ENCODE peak calls at places on chromosomes 1 and 21, in ten cellular contexts. One of them, this sample, is unnamed.
A peak's percentile ranks its signal among the peaks of the same experiment; 100 is the strongest.

GRCh38 chr1:102098536-102098935 is 101.8 kb upstream of the OLFM3 start:
- DNase-seq in GM23248: no peak
- DNase-seq in CD4-positive, CD25-positive, alpha-beta regulatory T cell: no peak
- DNase-seq in thoracic aorta: no peak
- DNase-seq in fibroblast of lung: no peak
- DNase-seq in left ventricle myocardium inferior: no peak
- DNase-seq in MM.1S: no peak
- DNase-seq in SK-N-SH: no peak
- DNase-seq in tibial artery: no peak
- DNase-seq in mammary epithelial cell: peak; percentile 82
- DNase-seq in this sample: no peak

GRCh38 chr1:108704501-108704900 is 8.2 kb upstream of the FNDC7 start:
- DNase-seq in SK-N-SH: no peak
- DNase-seq in fibroblast of lung: peak; percentile 81
- DNase-seq in CD4-positive, CD25-positive, alpha-beta regulatory T cell: no peak
- DNase-seq in mammary epithelial cell: peak; percentile 76
- DNase-seq in left ventricle myocardium inferior: no peak
- DNase-seq in MM.1S: no peak
- DNase-seq in tibial artery: peak; percentile 32
- DNase-seq in thoracic aorta: no peak
- DNase-seq in GM23248: peak; percentile 87
- DNase-seq in this sample: peak; percentile 7

GRCh38 chr1:9605946-9606455 is 17.3 kb downstream of the TMEM201 start:
- DNase-seq in MM.1S: no peak
- DNase-seq in left ventricle myocardium inferior: no peak
- DNase-seq in tibial artery: no peak
- DNase-seq in thoracic aorta: no peak
- DNase-seq in mammary epithelial cell: no peak
- DNase-seq in fibroblast of lung: no peak
- DNase-seq in SK-N-SH: no peak
- DNase-seq in CD4-positive, CD25-positive, alpha-beta regulatory T cell: no peak
- DNase-seq in GM23248: no peak
- DNase-seq in this sample: no peak

GRCh38 chr1:154221815-154222081 is 993 bp downstream of the UBAP2L start:
- DNase-seq in fibroblast of lung: peak; percentile 79
- DNase-seq in left ventricle myocardium inferior: no peak
- DNase-seq in GM23248: peak; percentile 86
- DNase-seq in tibial artery: no peak
- DNase-seq in MM.1S: peak; percentile 50
- DNase-seq in CD4-positive, CD25-positive, alpha-beta regulatory T cell: no peak
- DNase-seq in SK-N-SH: no peak
- DNase-seq in mammary epithelial cell: peak; percentile 39
- DNase-seq in thoracic aorta: no peak
- DNase-seq in this sample: no peak

GRCh38 chr1:168653567-168653966 is 75.4 kb downstream of the DPT start:
- DNase-seq in left ventricle myocardium inferior: no peak
- DNase-seq in MM.1S: no peak
- DNase-seq in CD4-positive, CD25-positive, alpha-beta regulatory T cell: no peak
- DNase-seq in GM23248: peak; percentile 92
- DNase-seq in thoracic aorta: no peak
- DNase-seq in fibroblast of lung: peak; percentile 89
- DNase-seq in tibial artery: no peak
- DNase-seq in SK-N-SH: no peak
- DNase-seq in mammary epithelial cell: peak; percentile 46
- DNase-seq in this sample: no peak

GRCh38 chr1:220487297-220487820 is 40.6 kb upstream of the MARK1 start:
- DNase-seq in SK-N-SH: no peak
- DNase-seq in MM.1S: no peak
- DNase-seq in thoracic aorta: no peak
- DNase-seq in CD4-positive, CD25-positive, alpha-beta regulatory T cell: no peak
- DNase-seq in tibial artery: no peak
- DNase-seq in mammary epithelial cell: peak; percentile 90
- DNase-seq in fibroblast of lung: peak; percentile 62
- DNase-seq in left ventricle myocardium inferior: no peak
- DNase-seq in GM23248: peak; percentile 67
- DNase-seq in this sample: no peak

GRCh38 chr1:21834094-21834493 is 22.0 kb downstream of the LDLRAD2 start:
- DNase-seq in fibroblast of lung: no peak
- DNase-seq in SK-N-SH: no peak
- DNase-seq in CD4-positive, CD25-positive, alpha-beta regulatory T cell: no peak
- DNase-seq in MM.1S: no peak
- DNase-seq in tibial artery: no peak
- DNase-seq in thoracic aorta: no peak
- DNase-seq in GM23248: no peak
- DNase-seq in mammary epithelial cell: no peak
- DNase-seq in left ventricle myocardium inferior: no peak
- DNase-seq in this sample: no peak

GRCh38 chr1:190129367-190129766 is 348.3 kb downstream of the BRINP3 start:
- DNase-seq in SK-N-SH: no peak
- DNase-seq in GM23248: no peak
- DNase-seq in left ventricle myocardium inferior: no peak
- DNase-seq in CD4-positive, CD25-positive, alpha-beta regulatory T cell: no peak
- DNase-seq in tibial artery: no peak
- DNase-seq in MM.1S: no peak
- DNase-seq in thoracic aorta: no peak
- DNase-seq in fibroblast of lung: no peak
- DNase-seq in mammary epithelial cell: no peak
- DNase-seq in this sample: no peak

GRCh38 chr1:7261490-7261889 is 476.2 kb downstream of the CAMTA1 start:
- DNase-seq in thoracic aorta: no peak
- DNase-seq in mammary epithelial cell: no peak
- DNase-seq in tibial artery: no peak
- DNase-seq in SK-N-SH: no peak
- DNase-seq in CD4-positive, CD25-positive, alpha-beta regulatory T cell: no peak
- DNase-seq in MM.1S: no peak
- DNase-seq in GM23248: no peak
- DNase-seq in fibroblast of lung: no peak
- DNase-seq in left ventricle myocardium inferior: no peak
- DNase-seq in this sample: no peak

GRCh38 chr1:50333595-50333974 is 89.7 kb downstream of the DMRTA2 start:
- DNase-seq in fibroblast of lung: peak; percentile 2
- DNase-seq in thoracic aorta: no peak
- DNase-seq in mammary epithelial cell: peak; percentile 36
- DNase-seq in tibial artery: no peak
- DNase-seq in left ventricle myocardium inferior: peak; percentile 52
- DNase-seq in GM23248: peak; percentile 61
- DNase-seq in CD4-positive, CD25-positive, alpha-beta regulatory T cell: no peak
- DNase-seq in MM.1S: peak; percentile 80
- DNase-seq in SK-N-SH: peak; percentile 40
- DNase-seq in this sample: peak; percentile 46

GRCh38 chr1:94637096-94637495 is 95.5 kb upstream of the F3 start:
- DNase-seq in thoracic aorta: no peak
- DNase-seq in SK-N-SH: no peak
- DNase-seq in tibial artery: no peak
- DNase-seq in fibroblast of lung: no peak
- DNase-seq in left ventricle myocardium inferior: no peak
- DNase-seq in MM.1S: no peak
- DNase-seq in mammary epithelial cell: no peak
- DNase-seq in GM23248: no peak
- DNase-seq in CD4-positive, CD25-positive, alpha-beta regulatory T cell: no peak
- DNase-seq in this sample: no peak

GRCh38 chr1:201850053-201850397 is 21.1 kb downstream of the IPO9 start:
- DNase-seq in tibial artery: peak; percentile 38
- DNase-seq in CD4-positive, CD25-positive, alpha-beta regulatory T cell: no peak
- DNase-seq in MM.1S: no peak
- DNase-seq in left ventricle myocardium inferior: peak; percentile 30
- DNase-seq in fibroblast of lung: peak; percentile 97
- DNase-seq in mammary epithelial cell: peak; percentile 75
- DNase-seq in GM23248: peak; percentile 86
- DNase-seq in thoracic aorta: no peak
- DNase-seq in SK-N-SH: no peak
- DNase-seq in this sample: no peak

GRCh38 chr21:45270306-45270821 is 17.3 kb downstream of the POFUT2 start:
- DNase-seq in SK-N-SH: no peak
- DNase-seq in thoracic aorta: no peak
- DNase-seq in tibial artery: peak; percentile 4
- DNase-seq in MM.1S: no peak
- DNase-seq in mammary epithelial cell: no peak
- DNase-seq in GM23248: no peak
- DNase-seq in CD4-positive, CD25-positive, alpha-beta regulatory T cell: no peak
- DNase-seq in fibroblast of lung: no peak
- DNase-seq in left ventricle myocardium inferior: no peak
- DNase-seq in this sample: peak; percentile 31

GRCh38 chr1:54842206-54842915 is 41.2 kb upstream of the TTC22 start:
- DNase-seq in MM.1S: no peak
- DNase-seq in GM23248: no peak
- DNase-seq in CD4-positive, CD25-positive, alpha-beta regulatory T cell: no peak
- DNase-seq in SK-N-SH: no peak
- DNase-seq in tibial artery: no peak
- DNase-seq in left ventricle myocardium inferior: no peak
- DNase-seq in thoracic aorta: no peak
- DNase-seq in mammary epithelial cell: no peak
- DNase-seq in fibroblast of lung: no peak
- DNase-seq in this sample: no peak

GRCh38 chr1:115499253-115499652 is 142.5 kb upstream of the VANGL1 start:
- DNase-seq in left ventricle myocardium inferior: no peak
- DNase-seq in MM.1S: no peak
- DNase-seq in CD4-positive, CD25-positive, alpha-beta regulatory T cell: no peak
- DNase-seq in tibial artery: no peak
- DNase-seq in thoracic aorta: no peak
- DNase-seq in SK-N-SH: no peak
- DNase-seq in mammary epithelial cell: no peak
- DNase-seq in GM23248: no peak
- DNase-seq in fibroblast of lung: no peak
- DNase-seq in this sample: no peak

GRCh38 chr1:26432793-26433192 is 672 bp downstream of the DHDDS start:
- DNase-seq in mammary epithelial cell: no peak
- DNase-seq in CD4-positive, CD25-positive, alpha-beta regulatory T cell: no peak
- DNase-seq in SK-N-SH: no peak
- DNase-seq in thoracic aorta: no peak
- DNase-seq in fibroblast of lung: peak; percentile 2
- DNase-seq in tibial artery: no peak
- DNase-seq in GM23248: no peak
- DNase-seq in MM.1S: no peak
- DNase-seq in left ventricle myocardium inferior: no peak
- DNase-seq in this sample: no peak

GRCh38 chr21:45596704-45597318 is 46.7 kb upstream of the PCBP3 start:
- DNase-seq in tibial artery: peak; percentile 44
- DNase-seq in left ventricle myocardium inferior: peak; percentile 70
- DNase-seq in GM23248: peak; percentile 65
- DNase-seq in fibroblast of lung: peak; percentile 13
- DNase-seq in MM.1S: peak; percentile 83
- DNase-seq in thoracic aorta: no peak
- DNase-seq in mammary epithelial cell: peak; percentile 21
- DNase-seq in CD4-positive, CD25-positive, alpha-beta regulatory T cell: peak; percentile 72
- DNase-seq in SK-N-SH: peak; percentile 87
- DNase-seq in this sample: peak; percentile 74

GRCh38 chr1:83619497-83619896 is 379.4 kb downstream of the TTLL7 start:
- DNase-seq in MM.1S: no peak
- DNase-seq in CD4-positive, CD25-positive, alpha-beta regulatory T cell: no peak
- DNase-seq in GM23248: no peak
- DNase-seq in fibroblast of lung: no peak
- DNase-seq in thoracic aorta: no peak
- DNase-seq in tibial artery: no peak
- DNase-seq in left ventricle myocardium inferior: no peak
- DNase-seq in mammary epithelial cell: no peak
- DNase-seq in SK-N-SH: no peak
- DNase-seq in this sample: no peak
- H3K4me1 ChIP-seq in MM.1S: no peaks in the 10 kb centered on the region
- H3K4me1 ChIP-seq in CD4-positive, CD25-positive, alpha-beta regulatory T cell: no peaks in the 10 kb centered on the region
- H3K4me1 ChIP-seq in GM23248: no peaks in the 10 kb centered on the region
- H3K4me1 ChIP-seq in fibroblast of lung: no peaks in the 10 kb centered on the region
- H3K4me1 ChIP-seq in thoracic aorta: no peaks in the 10 kb centered on the region
- H3K4me1 ChIP-seq in tibial artery: no peaks in the 10 kb centered on the region
- H3K4me1 ChIP-seq in left ventricle myocardium inferior: no peaks in the 10 kb centered on the region
- H3K4me1 ChIP-seq in mammary epithelial cell: no peaks in the 10 kb centered on the region
- H3K4me1 ChIP-seq in SK-N-SH: no peaks in the 10 kb centered on the region
- H3K4me1 ChIP-seq in this sample: no peaks in the 10 kb centered on the region

GRCh38 chr1:89692601-89693503 is 59.9 kb downstream of the LRRC8C start:
- DNase-seq in thoracic aorta: no peak
- DNase-seq in left ventricle myocardium inferior: no peak
- DNase-seq in CD4-positive, CD25-positive, alpha-beta regulatory T cell: no peak
- DNase-seq in tibial artery: no peak
- DNase-seq in SK-N-SH: peak; percentile 64
- DNase-seq in GM23248: peak; percentile 19
- DNase-seq in fibroblast of lung: peak; percentile 20
- DNase-seq in mammary epithelial cell: no peak
- DNase-seq in MM.1S: no peak
- DNase-seq in this sample: peak; percentile 18
- H3K4me1 ChIP-seq in thoracic aorta: peaks cover 17% of the 10 kb centered on the region
- H3K4me1 ChIP-seq in left ventricle myocardium inferior: peaks cover 85% of the 10 kb centered on the region
- H3K4me1 ChIP-seq in CD4-positive, CD25-positive, alpha-beta regulatory T cell: peaks cover 63% of the 10 kb centered on the region
- H3K4me1 ChIP-seq in tibial artery: no peaks in the 10 kb centered on the region
- H3K4me1 ChIP-seq in SK-N-SH: peaks cover 6% of the 10 kb centered on the region
- H3K4me1 ChIP-seq in GM23248: peaks cover 11% of the 10 kb centered on the region
- H3K4me1 ChIP-seq in fibroblast of lung: no peaks in the 10 kb centered on the region
- H3K4me1 ChIP-seq in mammary epithelial cell: no peaks in the 10 kb centered on the region
- H3K4me1 ChIP-seq in MM.1S: peaks cover 46% of the 10 kb centered on the region
- H3K4me1 ChIP-seq in this sample: peaks cover 11% of the 10 kb centered on the region

GRCh38 chr1:155242805-155243358 is 12.4 kb downstream of the ENTREP3 start:
- DNase-seq in left ventricle myocardium inferior: no peak
- DNase-seq in CD4-positive, CD25-positive, alpha-beta regulatory T cell: no peak
- DNase-seq in MM.1S: no peak
- DNase-seq in GM23248: peak; percentile 16
- DNase-seq in fibroblast of lung: no peak
- DNase-seq in SK-N-SH: no peak
- DNase-seq in tibial artery: no peak
- DNase-seq in mammary epithelial cell: no peak
- DNase-seq in thoracic aorta: no peak
- DNase-seq in this sample: no peak
- H3K4me1 ChIP-seq in left ventricle myocardium inferior: peaks cover 36% of the 10 kb centered on the region
- H3K4me1 ChIP-seq in CD4-positive, CD25-positive, alpha-beta regulatory T cell: peaks cover 34% of the 10 kb centered on the region
- H3K4me1 ChIP-seq in MM.1S: peaks cover 13% of the 10 kb centered on the region
- H3K4me1 ChIP-seq in GM23248: peaks cover 20% of the 10 kb centered on the region
- H3K4me1 ChIP-seq in fibroblast of lung: peaks cover 16% of the 10 kb centered on the region
- H3K4me1 ChIP-seq in SK-N-SH: no peaks in the 10 kb centered on the region
- H3K4me1 ChIP-seq in tibial artery: no peaks in the 10 kb centered on the region
- H3K4me1 ChIP-seq in mammary epithelial cell: peaks cover 21% of the 10 kb centered on the region
- H3K4me1 ChIP-seq in thoracic aorta: peaks cover 37% of the 10 kb centered on the region
- H3K4me1 ChIP-seq in this sample: peaks cover 24% of the 10 kb centered on the region

GRCh38 chr1:157150631-157151030 is 12.4 kb upstream of the ETV3 start:
- DNase-seq in GM23248: no peak
- DNase-seq in tibial artery: no peak
- DNase-seq in left ventricle myocardium inferior: no peak
- DNase-seq in CD4-positive, CD25-positive, alpha-beta regulatory T cell: no peak
- DNase-seq in SK-N-SH: no peak
- DNase-seq in thoracic aorta: no peak
- DNase-seq in MM.1S: no peak
- DNase-seq in mammary epithelial cell: no peak
- DNase-seq in fibroblast of lung: no peak
- DNase-seq in this sample: no peak

GRCh38 chr1:157151068-157151467 is 12.9 kb upstream of the ETV3 start:
- DNase-seq in mammary epithelial cell: no peak
- DNase-seq in SK-N-SH: no peak
- DNase-seq in fibroblast of lung: no peak
- DNase-seq in GM23248: no peak
- DNase-seq in tibial artery: no peak
- DNase-seq in CD4-positive, CD25-positive, alpha-beta regulatory T cell: no peak
- DNase-seq in MM.1S: no peak
- DNase-seq in thoracic aorta: no peak
- DNase-seq in left ventricle myocardium inferior: no peak
- DNase-seq in this sample: no peak

GRCh38 chr1:157152510-157152909 is 14.3 kb upstream of the ETV3 start:
- DNase-seq in left ventricle myocardium inferior: no peak
- DNase-seq in thoracic aorta: no peak
- DNase-seq in CD4-positive, CD25-positive, alpha-beta regulatory T cell: no peak
- DNase-seq in MM.1S: no peak
- DNase-seq in tibial artery: no peak
- DNase-seq in GM23248: no peak
- DNase-seq in mammary epithelial cell: no peak
- DNase-seq in SK-N-SH: no peak
- DNase-seq in fibroblast of lung: no peak
- DNase-seq in this sample: no peak

GRCh38 chr1:157153743-157154142 is 15.5 kb upstream of the ETV3 start:
- DNase-seq in GM23248: no peak
- DNase-seq in CD4-positive, CD25-positive, alpha-beta regulatory T cell: no peak
- DNase-seq in MM.1S: no peak
- DNase-seq in fibroblast of lung: no peak
- DNase-seq in tibial artery: no peak
- DNase-seq in mammary epithelial cell: no peak
- DNase-seq in thoracic aorta: no peak
- DNase-seq in left ventricle myocardium inferior: no peak
- DNase-seq in SK-N-SH: no peak
- DNase-seq in this sample: no peak

GRCh38 chr1:157151506-157151905 is 13.3 kb upstream of the ETV3 start:
- DNase-seq in mammary epithelial cell: no peak
- DNase-seq in GM23248: no peak
- DNase-seq in MM.1S: no peak
- DNase-seq in fibroblast of lung: no peak
- DNase-seq in left ventricle myocardium inferior: no peak
- DNase-seq in SK-N-SH: no peak
- DNase-seq in CD4-positive, CD25-positive, alpha-beta regulatory T cell: no peak
- DNase-seq in tibial artery: no peak
- DNase-seq in thoracic aorta: no peak
- DNase-seq in this sample: no peak
- H3K4me1 ChIP-seq in mammary epithelial cell: peaks cover 26% of the 10 kb centered on the region
- H3K4me1 ChIP-seq in GM23248: peaks cover 9% of the 10 kb centered on the region
- H3K4me1 ChIP-seq in MM.1S: peaks cover 18% of the 10 kb centered on the region
- H3K4me1 ChIP-seq in fibroblast of lung: no peaks in the 10 kb centered on the region
- H3K4me1 ChIP-seq in left ventricle myocardium inferior: peaks cover 31% of the 10 kb centered on the region
- H3K4me1 ChIP-seq in SK-N-SH: peaks cover 26% of the 10 kb centered on the region
- H3K4me1 ChIP-seq in CD4-positive, CD25-positive, alpha-beta regulatory T cell: peaks cover 5% of the 10 kb centered on the region
- H3K4me1 ChIP-seq in tibial artery: no peaks in the 10 kb centered on the region
- H3K4me1 ChIP-seq in thoracic aorta: peaks cover 11% of the 10 kb centered on the region
- H3K4me1 ChIP-seq in this sample: peaks cover 31% of the 10 kb centered on the region

This sample was measured in A549.